ENCODE peak calls at places on chromosomes 2 and 18, in six cellular contexts. L is Panc1; O is aorta; V is C1 segment of cervical spinal cord; W is transverse colon; M is naive thymus-derived CD8-positive, alpha-beta T cell. Y is an unnamed sample.
A peak's percentile ranks its signal among the peaks of the same experiment; 100 is the strongest.

GRCh38 chr2:88355486-88355885 is 97.0 kb downstream of the FOXI3 start:
- DNase-seq in W (no peak), L (no peak), O (no peak), M (no peak), V (no peak), Y (no peak)

GRCh38 chr2:6694555-6694954 is 171.2 kb downstream of the CMPK2 start:
- DNase-seq in L (no peak), M (no peak), W (no peak), O (no peak), V (no peak), Y (no peak)

GRCh38 chr2:126796931-126797621 is 101.6 kb upstream of the TEX51 start:
- DNase-seq in L (no peak), M (no peak), O (no peak), V (no peak), W (no peak), Y (no peak)

GRCh38 chr2:220228310-220229006 is 601.0 kb downstream of the SLC4A3 start:
- DNase-seq in V (no peak), W (no peak), M (no peak), O (no peak), L (peak; percentile 59), Y (no peak)

GRCh38 chr2:188512456-188512855 is 220.8 kb downstream of the GULP1 start:
- DNase-seq in O (no peak), L (no peak), W (no peak), V (no peak), M (no peak), Y (no peak)

GRCh38 chr2:1055014-1055595 is 104.5 kb downstream of the SNTG2 start:
- DNase-seq in V (no peak), O (no peak), M (no peak), W (no peak), L (peak; percentile 67), Y (no peak)

GRCh38 chr18:45656194-45656593 is 40.9 kb downstream of the SLC14A2 start:
- DNase-seq in V (no peak), L (no peak), W (no peak), M (no peak), O (no peak), Y (no peak)

GRCh38 chr2:61179701-61180639 is 18.0 kb downstream of the C2orf74 start:
- DNase-seq in O (peak; percentile 88), W (no peak), V (no peak), L (no peak), M (no peak), Y (no peak)

GRCh38 chr2:131146255-131146654 is 41.1 kb downstream of the PLEKHB2 start:
- DNase-seq in M (no peak), W (no peak), V (no peak), L (no peak), O (no peak), Y (no peak)

GRCh38 chr2:96683307-96683706 is 40.7 kb downstream of the FER1L5 start:
- DNase-seq in L (no peak), W (no peak), V (no peak), O (no peak), M (no peak), Y (no peak)

GRCh38 chr18:58096658-58097057 is 52.6 kb downstream of the NEDD4L start:
- DNase-seq in M (no peak), O (no peak), W (no peak), V (no peak), L (no peak), Y (no peak)

Y was measured in activated naive CD4-positive, alpha-beta T cell treated with anti-CD3 and anti-CD28 coated beads for 36 hours.